ENCODE peak calls at places on chromosomes 16 and 17, in four cellular contexts. J is K562, K is A549, G is gastrocnemius medialis. R is an unnamed sample.

GRCh38 chr17:77478899-77479298 is 338.1 kb downstream of the SEC14L1 start:
- ATAC-seq in K (no peak), J (no peak), G (no peak), R (peak)

GRCh38 chr17:13917635-13918034 is 151.7 kb upstream of the COX10 start:
- ATAC-seq in K (no peak), G (no peak), J (no peak), R (no peak)

GRCh38 chr16:51053805-51054204 is 97.3 kb downstream of the SALL1 start:
- ATAC-seq in J (peak), G (no peak), K (no peak), R (no peak)

GRCh38 chr16:7404217-7404616 is 71.6 kb downstream of the RBFOX1 start:
- ATAC-seq in G (no peak), K (no peak), J (no peak), R (no peak)

GRCh38 chr16:81650982-81651562 is 128.0 kb upstream of the PLCG2 start:
- ATAC-seq in K (no peak), G (peak), J (peak), R (peak)

GRCh38 chr16:12535535-12536411 is 267.9 kb downstream of the CPPED1 start:
- ATAC-seq in G (no peak), J (peak), K (peak), R (no peak)

GRCh38 chr16:82882982-82883863 is 256.5 kb downstream of the CDH13 start:
- ATAC-seq in G (no peak), J (no peak), K (no peak), R (no peak)

GRCh38 chr17:7475764-7476422 is 3.5 kb downstream of the ZBTB4 start:
- ATAC-seq in J (peak), K (no peak), G (peak), R (peak)

GRCh38 chr17:62882878-62883277 is 74.8 kb upstream of the MARCHF10 start:
- ATAC-seq in K (peak), J (peak), G (no peak), R (no peak)

GRCh38 chr17:26731005-26731921 is 562.7 kb upstream of the WSB1 start:
- ATAC-seq in G (no peak), J (no peak), K (no peak), R (no peak)

GRCh38 chr17:29748400-29748799 is 125.7 kb upstream of the CORO6 start:
- ATAC-seq in K (no peak), J (no peak), G (no peak), R (no peak)

GRCh38 chr17:81582341-81582740 is 30.2 kb upstream of the FAAP100 start:
- ATAC-seq in J (no peak), K (no peak), G (no peak), R (no peak)

GRCh38 chr17:81581758-81582157 is 29.6 kb upstream of the FAAP100 start:
- ATAC-seq in G (no peak), K (no peak), J (no peak), R (no peak)

GRCh38 chr17:81583589-81584337 is 31.6 kb upstream of the FAAP100 start:
- ATAC-seq in J (no peak), G (no peak), K (no peak), R (no peak)

GRCh38 chr17:81580481-81580880 is 28.3 kb upstream of the FAAP100 start:
- ATAC-seq in J (peak), G (no peak), K (no peak), R (no peak)

GRCh38 chr17:81582769-81583168 is 30.6 kb upstream of the FAAP100 start:
- ATAC-seq in K (no peak), G (no peak), J (no peak), R (no peak)
- H3K27ac ChIP-seq in K (peak), G (no peak), J (no peak), R (no peak)

GRCh38 chr16:71902656-71903365 is 7.5 kb downstream of the IST1 start:
- ATAC-seq in G (no peak), J (no peak), K (no peak), R (no peak)

GRCh38 chr16:71896688-71897368 is 1.5 kb downstream of the IST1 start:
- ATAC-seq in G (no peak), K (no peak), J (no peak), R (no peak)

GRCh38 chr16:71903608-71904007 is 8.3 kb downstream of the IST1 start:
- ATAC-seq in K (no peak), J (no peak), G (no peak), R (no peak)

GRCh38 chr16:71899171-71899570 is 3.8 kb downstream of the IST1 start:
- ATAC-seq in K (no peak), J (no peak), G (no peak), R (no peak)

GRCh38 chr16:71900336-71900735 is 5.0 kb downstream of the IST1 start:
- ATAC-seq in K (no peak), G (no peak), J (peak), R (no peak)
- H3K4me3 ChIP-seq in K (no peak), G (no peak), J (no peak), R (no peak)

GRCh38 chr16:67537636-67538591 is 9.3 kb downstream of the RIPOR1 start:
- ATAC-seq in J (no peak), K (no peak), G (peak), R (peak)
- TF ChIP-seq POLR2A in J (no peak), K (no peak), G (no peak), R (no peak)

DNA sequence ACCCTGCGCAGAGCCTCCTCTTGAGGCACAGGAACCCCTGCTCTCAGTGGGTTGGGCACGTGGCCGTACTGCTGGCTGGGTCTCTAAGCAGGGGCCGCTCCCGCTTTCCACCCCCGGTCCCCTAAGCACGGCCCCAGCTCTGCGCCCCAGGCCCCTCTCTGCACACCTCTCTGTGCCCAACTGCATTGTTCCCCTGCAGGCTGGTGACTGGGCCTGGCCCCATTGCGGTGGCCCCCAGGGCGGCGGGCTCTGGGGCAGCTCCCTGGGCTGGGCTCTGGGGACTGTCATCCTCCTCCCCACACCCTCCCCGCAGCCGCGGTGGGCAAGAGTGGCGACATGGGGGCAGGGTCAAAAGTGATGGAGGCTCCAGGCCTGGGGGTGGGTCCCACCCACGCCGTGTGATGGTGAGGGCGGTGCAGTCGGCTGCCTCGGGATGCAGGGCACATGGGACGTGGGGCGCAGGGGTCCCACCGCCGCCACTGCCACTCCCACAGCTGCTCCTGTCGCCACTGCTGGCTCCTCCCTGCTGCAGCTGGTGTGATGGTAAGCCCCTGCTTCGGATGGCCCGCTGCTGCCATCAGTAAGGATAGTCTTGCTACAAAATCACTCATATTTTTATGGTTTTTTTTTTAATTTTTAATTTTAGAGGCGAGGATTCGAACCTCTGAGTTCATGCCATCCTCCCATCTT is 15.2 kb upstream of the ITGB3 start:
- ATAC-seq in J (no peak), K (no peak), G (no peak), R (no peak)
- H3K27ac ChIP-seq in J (no peak), K (peak), G (no peak), R (no peak)

DNA sequence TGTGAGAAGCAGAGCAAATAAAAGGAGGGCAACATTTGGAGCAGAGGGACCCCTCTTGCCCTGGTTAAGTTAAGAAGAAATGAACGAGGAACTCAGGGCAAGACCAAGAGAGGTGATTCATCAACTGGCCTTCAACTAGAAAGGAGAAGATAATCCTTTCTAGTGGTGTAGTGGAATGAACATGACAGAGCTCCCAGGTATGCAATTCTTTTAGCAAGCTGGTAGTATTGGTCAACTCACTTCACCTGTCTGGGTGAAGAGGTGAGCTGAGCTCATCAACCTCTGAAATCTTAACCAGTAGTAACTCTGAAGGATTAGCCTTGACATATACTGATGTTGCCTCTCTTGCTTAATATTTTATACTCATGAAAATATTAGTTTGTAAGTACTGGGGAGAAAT is 1024.7 kb upstream of the GOT2 start:
- ATAC-seq in J (no peak), K (no peak), G (no peak), R (no peak)
- H3K4me3 ChIP-seq in J (no peak), K (no peak), G (no peak), R (no peak)

GRCh38 chr16:89701425-89702406 is at the start of gene SPATA2L:
- ATAC-seq in G (peak), J (peak), K (peak), R (peak)

GRCh38 chr16:89697161-89697615 is 4.3 kb downstream of the SPATA2L start:
- ATAC-seq in G (no peak), K (no peak), J (no peak), R (no peak)

GRCh38 chr16:89697616-89698331 is 3.7 kb downstream of the SPATA2L start:
- ATAC-seq in J (no peak), K (no peak), G (no peak), R (no peak)

GRCh38 chr16:89700649-89701424 is 668 bp downstream of the SPATA2L start:
- ATAC-seq in J (peak), G (peak), K (peak), R (peak)

GRCh38 chr16:89700100-89700648 is 1.3 kb downstream of the SPATA2L start:
- ATAC-seq in G (peak), J (peak), K (peak), R (peak)
- TF ChIP-seq POLR2A in G (no peak), J (no peak), K (no peak), R (no peak)

GRCh38 chr17:57636274-57636673 is 108.8 kb downstream of the CCDC182 start:
- ATAC-seq in K (no peak), J (no peak), G (no peak), R (no peak)
- H3K27ac ChIP-seq in K (no peak), J (no peak), G (no peak), R (no peak)